ENCODE peak calls at places on chromosome 21, in seven cellular contexts. H, M, E, I, F, L and V are unnamed samples.

GRCh38 chr21:38766987-38767722 is 38.6 kb upstream of the ETS2 start:
- DNase-seq in H (no peak), F (peak; percentile 66), I (no peak), E (no peak), L (no peak), M (no peak), V (no peak)

GRCh38 chr21:46551636-46552241 is 53.1 kb downstream of the S100B start:
- DNase-seq in H (no peak), I (peak; percentile 62), F (peak; percentile 76), M (no peak), E (peak; percentile 56), L (no peak), V (peak; percentile 44)

GRCh38 chr21:26469789-26470188 is 103.3 kb downstream of the CYYR1 start:
- DNase-seq in I (no peak), H (peak; percentile 4), E (peak; percentile 27), F (no peak), M (no peak), L (no peak), V (peak; percentile 33)

GRCh38 chr21:26461500-26461899 is 111.6 kb downstream of the CYYR1 start:
- DNase-seq in I (no peak), F (no peak), L (no peak), E (no peak), M (no peak), H (no peak), V (no peak)

GRCh38 chr21:32817206-32817605 is 45.7 kb upstream of the PAXBP1 start:
- DNase-seq in I (no peak), H (no peak), F (no peak), M (no peak), L (no peak), E (no peak), V (no peak)

GRCh38 chr21:30337644-30338170 is at the start of gene KRTAP27-1:
- DNase-seq in H (no peak), I (no peak), F (no peak), E (no peak), M (no peak), L (no peak), V (no peak)

GRCh38 chr21:14438204-14438603 is 55.3 kb upstream of the HSPA13 start:
- DNase-seq in M (no peak), E (no peak), F (no peak), L (no peak), I (no peak), H (no peak), V (no peak)

GRCh38 chr21:26115899-26116298 is 54.7 kb downstream of the APP start:
- DNase-seq in H (no peak), I (no peak), M (no peak), F (no peak), L (no peak), E (no peak), V (no peak)

GRCh38 chr21:32597205-32597604 is 11.9 kb upstream of the TCP10L start:
- DNase-seq in H (no peak), E (no peak), F (no peak), I (no peak), M (no peak), L (no peak), V (no peak)

GRCh38 chr21:37564341-37564923 is 197.9 kb downstream of the DYRK1A start:
- DNase-seq in H (peak; percentile 86), E (peak; percentile 95), L (no peak), I (peak; percentile 83), F (peak; percentile 80), M (peak; percentile 93), V (peak; percentile 76)

GRCh38 chr21:15895142-15896106 is 165.6 kb downstream of the USP25 start:
- DNase-seq in H (no peak), E (no peak), F (no peak), I (no peak), L (no peak), M (no peak), V (no peak)

GRCh38 chr21:46639489-46640386 is 4.3 kb downstream of the PRMT2 start:
- DNase-seq in I (no peak), H (no peak), F (no peak), L (no peak), M (no peak), E (no peak), V (no peak)

GRCh38 chr21:26385721-26386120 is 187.4 kb downstream of the CYYR1 start:
- DNase-seq in M (no peak), L (no peak), I (no peak), F (no peak), E (no peak), H (no peak), V (no peak)

GRCh38 chr21:46557919-46558392 is 46.9 kb downstream of the S100B start:
- DNase-seq in H (no peak), M (no peak), I (no peak), L (no peak), E (no peak), F (no peak), V (no peak)

GRCh38 chr21:38914531-38915385 is 109.0 kb downstream of the ETS2 start:
- DNase-seq in M (no peak), H (no peak), I (peak; percentile 76), E (no peak), L (no peak), F (peak; percentile 57), V (no peak)

DNA sequence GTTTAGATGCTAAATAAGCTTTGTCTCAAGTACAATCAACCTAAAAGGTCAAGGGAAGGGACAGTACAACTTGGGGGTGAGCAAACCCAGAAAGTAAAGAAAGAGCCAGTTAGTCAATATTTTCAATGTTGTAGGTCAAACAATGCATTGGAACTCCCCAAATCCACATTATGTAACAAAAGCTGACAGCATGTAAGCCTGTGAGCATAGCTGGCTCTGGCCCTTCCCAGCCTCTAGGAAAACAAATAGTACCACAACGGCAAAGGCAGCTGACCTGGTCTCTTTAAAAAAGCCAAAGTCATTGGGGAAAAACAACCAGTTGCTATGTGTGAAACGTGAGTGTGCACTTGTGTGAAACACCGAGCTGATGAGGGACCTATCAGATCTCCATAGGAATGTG is 3.4 kb downstream of the CBR1 start:
- DNase-seq in H (no peak), M (no peak), F (no peak), E (no peak), I (no peak), L (no peak), V (no peak)
- H3K4me3 ChIP-seq in H (no peak overlapping the region), M (no peak overlapping the region), F (no peak overlapping the region), E (no peak overlapping the region), I (no peak overlapping the region), L (no peak overlapping the region), V (no peak overlapping the region)

DNA sequence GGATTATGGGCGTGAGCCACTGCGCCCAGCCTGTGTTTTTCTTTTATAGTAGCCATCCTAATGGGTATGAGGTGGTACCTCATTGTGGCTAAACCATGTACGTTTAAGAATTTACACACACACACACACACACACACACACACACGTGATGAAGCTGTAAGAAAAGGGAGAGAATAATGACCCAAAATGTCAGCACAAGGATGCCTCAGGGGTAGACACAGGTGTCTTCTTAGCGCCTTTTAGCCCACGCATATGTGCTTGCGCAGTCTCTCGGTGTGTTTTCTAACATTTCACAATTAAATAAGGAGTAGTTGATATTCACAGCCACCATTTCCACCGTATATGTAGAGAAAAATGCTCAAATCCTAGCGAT is 782 bp upstream of the PFKL start:
- DNase-seq in F (no peak), E (no peak), I (no peak), L (no peak), M (no peak), H (no peak), V (no peak)
- H3K4me1 ChIP-seq in F (peaks cover 32% of the 10 kb centered on the region), E (peaks cover 56% of the 10 kb centered on the region), I (peaks cover 11% of the 10 kb centered on the region), L (peaks cover 1% of the 10 kb centered on the region), M (peaks cover 54% of the 10 kb centered on the region), H (peaks cover 18% of the 10 kb centered on the region), V (no peaks in the 10 kb centered on the region)

GRCh38 chr21:20739421-20739820 is 258.8 kb upstream of the NCAM2 start:
- DNase-seq in E (no peak), M (no peak), F (no peak), L (no peak), H (no peak), I (peak; percentile 75), V (no peak)

GRCh38 chr21:20737227-20737626 is 261.0 kb upstream of the NCAM2 start:
- DNase-seq in I (no peak), F (no peak), E (no peak), M (no peak), L (no peak), H (no peak), V (no peak)

GRCh38 chr21:20741445-20741844 is 256.8 kb upstream of the NCAM2 start:
- DNase-seq in E (no peak), M (no peak), I (no peak), L (no peak), H (no peak), F (no peak), V (no peak)
- H3K4me3 ChIP-seq in E (no peak overlapping the region), M (no peak overlapping the region), I (no peak overlapping the region), L (no peak overlapping the region), H (no peak overlapping the region), F (no peak overlapping the region), V (no peak overlapping the region)

GRCh38 chr21:17444828-17445227 is 68.0 kb upstream of the CXADR start:
- DNase-seq in L (no peak), F (no peak), H (no peak), I (no peak), M (no peak), E (no peak), V (no peak)
- H3K4me1 ChIP-seq in L (no peaks in the 10 kb centered on the region), F (peaks cover 11% of the 10 kb centered on the region), H (peaks cover 5% of the 10 kb centered on the region), I (no peaks in the 10 kb centered on the region), M (no peaks in the 10 kb centered on the region), E (no peaks in the 10 kb centered on the region), V (no peaks in the 10 kb centered on the region)

GRCh38 chr21:22711636-22712035 is 1713.4 kb downstream of the NCAM2 start:
- DNase-seq in E (no peak), L (no peak), I (no peak), F (no peak), H (no peak), M (no peak), V (no peak)
- H3K4me3 ChIP-seq in E (no peak overlapping the region), L (no peak overlapping the region), I (no peak overlapping the region), F (no peak overlapping the region), H (no peak overlapping the region), M (no peak overlapping the region), V (no peak overlapping the region)

GRCh38 chr21:34813266-34813886 is 144.6 kb downstream of the CLIC6 start:
- DNase-seq in E (no peak), L (no peak), H (no peak), F (peak; percentile 42), I (no peak), M (no peak), V (no peak)

GRCh38 chr21:34812510-34813265 is 143.9 kb downstream of the CLIC6 start:
- DNase-seq in M (no peak), H (no peak), I (no peak), E (no peak), F (no peak), L (no peak), V (no peak)

GRCh38 chr21:34810786-34811185 is 142.0 kb downstream of the CLIC6 start:
- DNase-seq in E (no peak), I (no peak), F (no peak), H (no peak), M (no peak), L (no peak), V (no peak)

GRCh38 chr21:34809822-34810221 is 141.0 kb downstream of the CLIC6 start:
- DNase-seq in F (no peak), E (no peak), H (no peak), L (no peak), I (no peak), M (no peak), V (no peak)

GRCh38 chr21:34811368-34811767 is 142.6 kb downstream of the CLIC6 start:
- DNase-seq in M (no peak), I (no peak), H (no peak), L (no peak), E (no peak), F (no peak), V (no peak)
- H3K4me1 ChIP-seq in M (peaks cover 21% of the 10 kb centered on the region), I (no peaks in the 10 kb centered on the region), H (peaks cover 25% of the 10 kb centered on the region), L (no peaks in the 10 kb centered on the region), E (no peaks in the 10 kb centered on the region), F (peaks cover 13% of the 10 kb centered on the region), V (peaks cover 2% of the 10 kb centered on the region)